ENCODE peak calls at places on chromosome 6, in four cellular contexts. One of them, this sample, is unnamed.

GRCh38 chr6:123945386-123945785 is 141.7 kb downstream of the NKAIN2 start:
- DNase-seq in HepG2: no peak
- DNase-seq in K562: no peak
- DNase-seq in GM12878: no peak
- DNase-seq in this sample: no peak

GRCh38 chr6:31729979-31730630 is 1.0 kb upstream of the DDAH2 start:
- DNase-seq in K562: peak; percentile 98
- DNase-seq in HepG2: peak; percentile 36
- DNase-seq in GM12878: no peak
- DNase-seq in this sample: peak; percentile 91

GRCh38 chr6:166691199-166691598 is 64.1 kb upstream of the RPS6KA2 start:
- DNase-seq in K562: no peak
- DNase-seq in GM12878: no peak
- DNase-seq in HepG2: no peak
- DNase-seq in this sample: no peak

GRCh38 chr6:145015739-145016558 is 719.4 kb downstream of the EPM2A start:
- DNase-seq in GM12878: peak; percentile 11
- DNase-seq in K562: no peak
- DNase-seq in HepG2: no peak
- DNase-seq in this sample: no peak

GRCh38 chr6:36666726-36667591 is 11.6 kb upstream of the CDKN1A start:
- DNase-seq in HepG2: peak; percentile 93
- DNase-seq in GM12878: peak; percentile 91
- DNase-seq in K562: peak; percentile 32
- DNase-seq in this sample: peak; percentile 56

GRCh38 chr6:150208606-150209352 is 65.9 kb downstream of the PPP1R14C start:
- DNase-seq in K562: no peak
- DNase-seq in GM12878: no peak
- DNase-seq in HepG2: no peak
- DNase-seq in this sample: no peak

GRCh38 chr6:139983555-139984276 is 609.3 kb upstream of the CITED2 start:
- DNase-seq in HepG2: no peak
- DNase-seq in GM12878: no peak
- DNase-seq in K562: no peak
- DNase-seq in this sample: no peak

GRCh38 chr6:8939615-8940014 is 504.3 kb upstream of the SLC35B3 start:
- DNase-seq in K562: no peak
- DNase-seq in HepG2: peak; percentile 21
- DNase-seq in GM12878: no peak
- DNase-seq in this sample: peak; percentile 41

GRCh38 chr6:169174516-169175359 is 78.9 kb downstream of the THBS2 start:
- DNase-seq in HepG2: no peak
- DNase-seq in GM12878: no peak
- DNase-seq in K562: peak; percentile 74
- DNase-seq in this sample: no peak

GRCh38 chr6:128230267-128230989 is 290.0 kb downstream of the PTPRK start:
- DNase-seq in GM12878: no peak
- DNase-seq in HepG2: peak; percentile 72
- DNase-seq in K562: no peak
- DNase-seq in this sample: no peak

GRCh38 chr6:145789443-145789842 is 25.2 kb downstream of the FBXO30 start:
- DNase-seq in GM12878: no peak
- DNase-seq in K562: no peak
- DNase-seq in HepG2: no peak
- DNase-seq in this sample: no peak

GRCh38 chr6:163232649-163233048 is 181.9 kb upstream of the QKI start:
- DNase-seq in K562: no peak
- DNase-seq in HepG2: no peak
- DNase-seq in GM12878: no peak
- DNase-seq in this sample: no peak

GRCh38 chr6:9927271-9927670 is 487.6 kb downstream of the TFAP2A start:
- DNase-seq in K562: no peak
- DNase-seq in HepG2: no peak
- DNase-seq in GM12878: no peak
- DNase-seq in this sample: no peak

GRCh38 chr6:47631248-47632196 is 66.9 kb upstream of the ADGRF4 start:
- DNase-seq in K562: peak; percentile 48
- DNase-seq in GM12878: peak; percentile 32
- DNase-seq in HepG2: peak; percentile 66
- DNase-seq in this sample: peak; percentile 54

GRCh38 chr6:80698459-80698858 is 592.0 kb downstream of the BCKDHB start:
- DNase-seq in HepG2: no peak
- DNase-seq in K562: no peak
- DNase-seq in GM12878: no peak
- DNase-seq in this sample: no peak

GRCh38 chr6:154931741-154932424 is 63.2 kb upstream of the TIAM2 start:
- DNase-seq in HepG2: peak; percentile 41
- DNase-seq in GM12878: no peak
- DNase-seq in K562: no peak
- DNase-seq in this sample: no peak

GRCh38 chr6:19327684-19328083 is 509.5 kb upstream of the ID4 start:
- DNase-seq in GM12878: no peak
- DNase-seq in K562: no peak
- DNase-seq in HepG2: no peak
- DNase-seq in this sample: peak; percentile 44

GRCh38 chr6:29953001-29953436 is 10.7 kb downstream of the HLA-A start:
- DNase-seq in GM12878: no peak
- DNase-seq in HepG2: no peak
- DNase-seq in K562: no peak
- DNase-seq in this sample: no peak

DNA sequence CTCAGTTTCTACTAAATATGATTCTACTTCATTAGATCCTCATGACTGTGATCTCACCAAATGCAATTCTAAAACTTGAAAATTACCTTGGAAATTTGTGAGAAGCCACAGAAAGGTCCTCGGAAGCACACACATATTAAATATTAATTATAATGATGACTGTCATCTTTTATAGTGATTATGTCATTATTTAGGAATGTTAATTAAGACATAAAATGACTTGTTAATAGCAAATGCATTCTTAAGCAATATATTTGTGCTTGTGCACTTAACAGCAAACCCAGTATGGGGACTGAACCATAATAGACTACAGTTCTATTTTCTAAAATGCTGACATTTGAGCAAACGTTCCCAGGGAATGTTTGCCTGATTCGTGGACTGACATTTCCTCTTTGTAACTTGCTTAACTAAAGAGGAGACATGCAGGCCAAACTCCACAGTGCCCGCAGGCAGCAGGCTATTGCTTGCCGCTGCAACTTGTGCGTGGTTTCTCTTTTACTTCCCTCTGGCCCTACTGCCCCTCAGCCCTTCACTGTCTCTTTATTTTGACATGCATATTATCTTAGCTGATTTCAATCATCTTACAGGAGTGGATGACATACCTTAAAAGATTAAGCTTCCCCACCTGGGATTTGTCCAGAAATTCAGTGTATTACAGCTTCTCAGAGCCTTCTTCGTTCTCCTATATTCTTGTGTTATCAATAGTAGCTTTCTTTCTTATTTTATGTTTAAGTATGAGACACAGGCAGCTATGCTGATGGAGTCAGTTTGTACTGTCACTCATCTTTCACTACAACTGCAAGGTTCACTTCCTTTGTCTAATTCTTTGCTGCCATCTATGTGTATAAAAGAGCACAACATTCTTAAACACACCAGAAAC is 141.5 kb downstream of the GMDS start:
- DNase-seq in HepG2: peak; percentile 43
- DNase-seq in GM12878: peak; percentile 11
- DNase-seq in K562: no peak
- DNase-seq in this sample: peak; percentile 47
- TF ChIP-seq FOXK2 in HepG2: no peak
- TF ChIP-seq FOXK2 in GM12878: no peak
- TF ChIP-seq FOXK2 in K562: no peak
- TF ChIP-seq FOXK2 in this sample: no peak

GRCh38 chr6:35089216-35089934 is 51.8 kb downstream of the TCP11 start:
- DNase-seq in K562: no peak
- DNase-seq in GM12878: no peak
- DNase-seq in HepG2: no peak
- DNase-seq in this sample: no peak

GRCh38 chr6:35086636-35087360 is 54.3 kb downstream of the TCP11 start:
- DNase-seq in GM12878: no peak
- DNase-seq in K562: no peak
- DNase-seq in HepG2: no peak
- DNase-seq in this sample: no peak

GRCh38 chr6:35088281-35089215 is 52.6 kb downstream of the TCP11 start:
- DNase-seq in K562: no peak
- DNase-seq in GM12878: no peak
- DNase-seq in HepG2: no peak
- DNase-seq in this sample: no peak

GRCh38 chr6:35086282-35086632 is 54.9 kb downstream of the TCP11 start:
- DNase-seq in HepG2: no peak
- DNase-seq in GM12878: no peak
- DNase-seq in K562: no peak
- DNase-seq in this sample: no peak

GRCh38 chr6:35087361-35088280 is 53.5 kb downstream of the TCP11 start:
- DNase-seq in GM12878: no peak
- DNase-seq in HepG2: no peak
- DNase-seq in K562: no peak
- DNase-seq in this sample: no peak
- TF ChIP-seq FOXK2 in GM12878: no peak
- TF ChIP-seq FOXK2 in HepG2: no peak
- TF ChIP-seq FOXK2 in K562: no peak
- TF ChIP-seq FOXK2 in this sample: no peak

DNA sequence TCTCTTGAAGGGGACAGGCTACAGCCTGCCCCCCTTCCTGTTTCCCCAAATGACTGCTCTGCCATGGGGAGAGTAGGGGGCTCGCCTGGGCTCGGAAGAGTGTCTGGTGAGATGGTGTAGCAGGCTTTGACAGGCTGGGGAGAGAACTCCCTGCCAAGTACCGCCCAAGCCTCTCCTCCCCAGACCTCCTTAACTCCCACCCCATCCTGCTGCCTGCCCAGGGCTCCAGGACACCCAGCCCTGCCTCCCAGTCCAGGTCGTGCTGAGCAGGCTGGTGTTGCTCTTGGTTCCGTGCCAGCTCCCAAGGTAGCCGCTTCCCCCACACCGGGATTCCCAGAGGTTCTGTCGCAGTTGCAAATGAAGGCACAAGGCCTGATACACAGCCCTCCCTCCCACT is 9.9 kb downstream of the VEGFA start:
- DNase-seq in HepG2: no peak
- DNase-seq in GM12878: no peak
- DNase-seq in K562: peak; percentile 31
- DNase-seq in this sample: no peak
- TF ChIP-seq FOXK2 in HepG2: no peak
- TF ChIP-seq FOXK2 in GM12878: no peak
- TF ChIP-seq FOXK2 in K562: no peak
- TF ChIP-seq FOXK2 in this sample: no peak

DNA sequence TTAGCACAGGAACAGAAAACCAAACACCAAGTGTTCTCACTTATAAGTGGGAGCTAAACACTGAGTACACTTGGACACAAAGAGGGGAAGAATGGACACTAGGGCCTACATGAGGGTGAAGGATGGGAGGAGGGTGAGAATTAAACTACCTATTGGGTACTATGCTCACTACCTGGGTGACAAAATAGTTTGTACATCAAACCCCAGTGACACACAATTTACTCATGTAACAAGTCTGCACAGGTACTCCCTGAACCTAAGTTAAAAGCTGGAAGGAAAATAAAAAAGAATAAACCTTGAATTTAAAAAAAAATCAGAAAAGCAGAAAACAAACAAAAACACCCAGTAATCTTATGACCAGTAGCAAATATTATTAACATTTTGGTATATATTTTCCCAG is 188.6 kb downstream of the TFAP2B start:
- DNase-seq in HepG2: no peak
- DNase-seq in GM12878: no peak
- DNase-seq in K562: no peak
- DNase-seq in this sample: no peak
- TF ChIP-seq FOXK2 in HepG2: no peak
- TF ChIP-seq FOXK2 in GM12878: no peak
- TF ChIP-seq FOXK2 in K562: no peak
- TF ChIP-seq FOXK2 in this sample: no peak

GRCh38 chr6:125375841-125376240 is 74.1 kb upstream of the HDDC2 start:
- DNase-seq in K562: no peak
- DNase-seq in GM12878: no peak
- DNase-seq in HepG2: no peak
- DNase-seq in this sample: no peak
- TF ChIP-seq FOXK2 in K562: no peak
- TF ChIP-seq FOXK2 in GM12878: no peak
- TF ChIP-seq FOXK2 in HepG2: no peak
- TF ChIP-seq FOXK2 in this sample: no peak

DNA sequence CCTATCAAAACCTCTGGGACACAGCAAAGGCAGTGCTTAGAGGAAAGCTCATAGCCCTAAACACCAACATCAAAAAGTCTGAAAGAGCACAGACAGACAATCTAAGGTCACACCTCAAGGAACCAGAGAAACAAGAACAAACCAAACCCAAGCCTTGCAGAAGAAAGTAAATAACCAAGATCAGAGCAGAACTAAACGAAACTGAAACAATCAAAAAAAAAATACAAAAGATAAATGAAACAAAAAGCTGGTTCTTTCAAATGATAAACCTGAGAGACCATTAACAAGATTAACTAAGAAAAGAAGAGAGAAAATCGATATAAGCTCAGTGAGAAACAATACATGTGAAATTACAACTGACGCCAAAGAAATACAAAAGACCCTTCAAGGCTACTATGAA is 34.8 kb upstream of the RUNX2 start:
- DNase-seq in GM12878: no peak
- DNase-seq in K562: no peak
- DNase-seq in HepG2: no peak
- DNase-seq in this sample: no peak
- TF ChIP-seq FOXK2 in GM12878: no peak
- TF ChIP-seq FOXK2 in K562: no peak
- TF ChIP-seq FOXK2 in HepG2: no peak
- TF ChIP-seq FOXK2 in this sample: no peak

DNA sequence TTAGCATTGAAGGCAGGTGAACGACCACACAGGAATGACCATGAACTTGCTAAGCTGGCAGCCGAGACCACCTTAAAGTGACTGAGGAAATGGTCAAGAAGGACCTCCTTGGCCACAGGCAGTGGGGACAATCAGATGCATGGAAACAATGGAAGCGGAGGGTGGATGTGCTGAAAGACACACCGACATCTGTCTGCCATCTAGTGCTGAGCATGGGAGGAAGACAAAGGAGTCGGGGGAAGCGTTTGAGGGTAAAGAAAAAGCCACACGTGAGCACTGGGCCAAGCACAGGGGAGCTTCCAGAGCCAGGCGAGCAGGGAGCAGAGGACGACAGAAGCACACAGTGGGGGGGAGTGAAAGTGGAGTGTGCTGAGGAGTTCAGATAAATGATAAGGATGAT is 367.8 kb downstream of the ZFAND3 start:
- DNase-seq in HepG2: no peak
- DNase-seq in GM12878: no peak
- DNase-seq in K562: no peak
- DNase-seq in this sample: no peak
- TF ChIP-seq FOXK2 in HepG2: no peak
- TF ChIP-seq FOXK2 in GM12878: no peak
- TF ChIP-seq FOXK2 in K562: no peak
- TF ChIP-seq FOXK2 in this sample: no peak

DNA sequence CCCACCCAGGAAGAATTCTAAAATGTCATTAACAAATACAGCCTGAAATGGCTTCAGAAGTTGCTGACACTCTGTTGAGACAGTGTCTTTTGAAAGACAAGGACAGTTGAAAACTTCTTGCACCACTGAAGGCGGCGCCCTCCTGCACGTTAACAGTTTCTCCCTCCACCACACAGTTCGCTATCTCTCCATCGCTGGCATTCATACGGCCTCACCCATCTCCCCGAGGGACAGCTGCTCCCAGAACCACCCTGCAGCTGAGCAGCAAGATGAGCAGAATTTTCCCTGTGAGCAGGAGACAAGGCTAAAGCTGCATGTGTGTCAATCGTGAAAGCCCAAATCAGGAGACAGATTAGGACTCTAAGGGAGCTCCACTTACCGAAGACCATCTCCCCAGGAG is 113.3 kb downstream of the LY86 start:
- DNase-seq in HepG2: no peak
- DNase-seq in K562: peak; percentile 75
- DNase-seq in GM12878: no peak
- DNase-seq in this sample: no peak
- TF ChIP-seq FOXK2 in HepG2: no peak
- TF ChIP-seq FOXK2 in K562: no peak
- TF ChIP-seq FOXK2 in GM12878: no peak
- TF ChIP-seq FOXK2 in this sample: no peak

This sample was measured in HEK293T.